ENCODE peak calls at places on chromosomes 1 and 21, in eight cellular contexts. One of them, this sample, is unnamed.

GRCh38 chr1:14625587-14626447 is 27.3 kb downstream of the KAZN start:
- DNase-seq in left ventricle myocardium inferior: no peak
- DNase-seq in transverse colon: no peak
- DNase-seq in RWPE2: no peak
- DNase-seq in upper lobe of left lung: no peak
- DNase-seq in prostate gland: no peak
- DNase-seq in psoas muscle: no peak
- DNase-seq in left lung: no peak
- DNase-seq in this sample: no peak

GRCh38 chr21:41923641-41924342 is 30.0 kb downstream of the C2CD2 start:
- DNase-seq in left ventricle myocardium inferior: peak; percentile 41
- DNase-seq in transverse colon: no peak
- DNase-seq in RWPE2: no peak
- DNase-seq in upper lobe of left lung: no peak
- DNase-seq in prostate gland: no peak
- DNase-seq in psoas muscle: no peak
- DNase-seq in left lung: no peak
- DNase-seq in this sample: no peak

GRCh38 chr1:38932496-38933014 is 9.1 kb downstream of the RHBDL2 start:
- DNase-seq in left ventricle myocardium inferior: no peak
- DNase-seq in transverse colon: no peak
- DNase-seq in RWPE2: no peak
- DNase-seq in upper lobe of left lung: no peak
- DNase-seq in prostate gland: no peak
- DNase-seq in psoas muscle: no peak
- DNase-seq in left lung: no peak
- DNase-seq in this sample: no peak

GRCh38 chr1:117565745-117566455 is 39.9 kb upstream of the TENT5C start:
- DNase-seq in left ventricle myocardium inferior: no peak
- DNase-seq in transverse colon: no peak
- DNase-seq in RWPE2: no peak
- DNase-seq in upper lobe of left lung: no peak
- DNase-seq in prostate gland: no peak
- DNase-seq in psoas muscle: no peak
- DNase-seq in left lung: no peak
- DNase-seq in this sample: no peak

GRCh38 chr1:62144238-62144831 is 50.3 kb upstream of the L1TD1 start:
- DNase-seq in left ventricle myocardium inferior: no peak
- DNase-seq in transverse colon: peak; percentile 16
- DNase-seq in RWPE2: no peak
- DNase-seq in upper lobe of left lung: no peak
- DNase-seq in prostate gland: peak; percentile 25
- DNase-seq in psoas muscle: no peak
- DNase-seq in left lung: no peak
- DNase-seq in this sample: no peak

GRCh38 chr1:167518331-167518700 is at the start of gene CD247:
- DNase-seq in left ventricle myocardium inferior: no peak
- DNase-seq in transverse colon: peak; percentile 29
- DNase-seq in RWPE2: no peak
- DNase-seq in upper lobe of left lung: no peak
- DNase-seq in prostate gland: no peak
- DNase-seq in psoas muscle: no peak
- DNase-seq in left lung: no peak
- DNase-seq in this sample: no peak

GRCh38 chr1:113835686-113836290 is 23.5 kb upstream of the RSBN1 start:
- DNase-seq in left ventricle myocardium inferior: no peak
- DNase-seq in transverse colon: no peak
- DNase-seq in RWPE2: no peak
- DNase-seq in upper lobe of left lung: no peak
- DNase-seq in prostate gland: no peak
- DNase-seq in psoas muscle: no peak
- DNase-seq in left lung: no peak
- DNase-seq in this sample: no peak

GRCh38 chr1:108505766-108506075 is 54.2 kb upstream of the EEIG2 start:
- DNase-seq in left ventricle myocardium inferior: no peak
- DNase-seq in transverse colon: no peak
- DNase-seq in RWPE2: no peak
- DNase-seq in upper lobe of left lung: no peak
- DNase-seq in prostate gland: no peak
- DNase-seq in psoas muscle: no peak
- DNase-seq in left lung: no peak
- DNase-seq in this sample: no peak

GRCh38 chr1:179776831-179777230 is 33.7 kb downstream of the FAM163A start:
- DNase-seq in left ventricle myocardium inferior: no peak
- DNase-seq in transverse colon: no peak
- DNase-seq in RWPE2: no peak
- DNase-seq in upper lobe of left lung: no peak
- DNase-seq in prostate gland: no peak
- DNase-seq in psoas muscle: no peak
- DNase-seq in left lung: no peak
- DNase-seq in this sample: no peak

GRCh38 chr1:201186212-201186611 is 4.4 kb upstream of the IGFN1 start:
- DNase-seq in left ventricle myocardium inferior: no peak
- DNase-seq in transverse colon: no peak
- DNase-seq in RWPE2: no peak
- DNase-seq in upper lobe of left lung: no peak
- DNase-seq in prostate gland: no peak
- DNase-seq in psoas muscle: no peak
- DNase-seq in left lung: no peak
- DNase-seq in this sample: no peak

GRCh38 chr1:10834770-10835412 is 38.4 kb upstream of the CASZ1 start:
- DNase-seq in left ventricle myocardium inferior: no peak
- DNase-seq in transverse colon: no peak
- DNase-seq in RWPE2: no peak
- DNase-seq in upper lobe of left lung: no peak
- DNase-seq in prostate gland: no peak
- DNase-seq in psoas muscle: no peak
- DNase-seq in left lung: no peak
- DNase-seq in this sample: no peak

GRCh38 chr1:231603598-231604275 is 22.9 kb upstream of the DISC1 start:
- DNase-seq in left ventricle myocardium inferior: no peak
- DNase-seq in transverse colon: peak; percentile 48
- DNase-seq in RWPE2: no peak
- DNase-seq in upper lobe of left lung: no peak
- DNase-seq in prostate gland: peak; percentile 18
- DNase-seq in psoas muscle: no peak
- DNase-seq in left lung: no peak
- DNase-seq in this sample: no peak

GRCh38 chr1:213327318-213327667 is 276.3 kb downstream of the RPS6KC1 start:
- DNase-seq in left ventricle myocardium inferior: peak; percentile 29
- DNase-seq in transverse colon: peak; percentile 15
- DNase-seq in RWPE2: no peak
- DNase-seq in upper lobe of left lung: peak; percentile 36
- DNase-seq in prostate gland: no peak
- DNase-seq in psoas muscle: no peak
- DNase-seq in left lung: peak; percentile 70
- DNase-seq in this sample: no peak

GRCh38 chr1:191839891-191840290 is 318.4 kb upstream of the RGS18 start:
- DNase-seq in left ventricle myocardium inferior: no peak
- DNase-seq in transverse colon: no peak
- DNase-seq in RWPE2: no peak
- DNase-seq in upper lobe of left lung: no peak
- DNase-seq in prostate gland: no peak
- DNase-seq in psoas muscle: no peak
- DNase-seq in left lung: no peak
- DNase-seq in this sample: no peak

GRCh38 chr1:54403377-54403776 is 2.8 kb downstream of the SSBP3 start:
- DNase-seq in left ventricle myocardium inferior: no peak
- DNase-seq in transverse colon: no peak
- DNase-seq in RWPE2: no peak
- DNase-seq in upper lobe of left lung: no peak
- DNase-seq in prostate gland: no peak
- DNase-seq in psoas muscle: no peak
- DNase-seq in left lung: no peak
- DNase-seq in this sample: no peak

GRCh38 chr1:96790599-96790998 is 69.0 kb downstream of the PTBP2 start:
- DNase-seq in left ventricle myocardium inferior: no peak
- DNase-seq in transverse colon: no peak
- DNase-seq in RWPE2: no peak
- DNase-seq in upper lobe of left lung: no peak
- DNase-seq in prostate gland: no peak
- DNase-seq in psoas muscle: no peak
- DNase-seq in left lung: no peak
- DNase-seq in this sample: no peak

GRCh38 chr1:91889717-91890459 is 3.9 kb upstream of the TGFBR3 start:
- DNase-seq in left ventricle myocardium inferior: no peak
- DNase-seq in transverse colon: no peak
- DNase-seq in RWPE2: no peak
- DNase-seq in upper lobe of left lung: no peak
- DNase-seq in prostate gland: peak; percentile 46
- DNase-seq in psoas muscle: no peak
- DNase-seq in left lung: no peak
- DNase-seq in this sample: no peak

GRCh38 chr1:118960567-118961136 is 27.5 kb downstream of the TBX15 start:
- DNase-seq in left ventricle myocardium inferior: no peak
- DNase-seq in transverse colon: peak; percentile 40
- DNase-seq in RWPE2: no peak
- DNase-seq in upper lobe of left lung: no peak
- DNase-seq in prostate gland: no peak
- DNase-seq in psoas muscle: peak; percentile 91
- DNase-seq in left lung: no peak
- DNase-seq in this sample: peak; percentile 88

GRCh38 chr1:230866171-230866811 is 2.0 kb downstream of the C1orf198 start:
- DNase-seq in left ventricle myocardium inferior: no peak
- DNase-seq in transverse colon: no peak
- DNase-seq in RWPE2: no peak
- DNase-seq in upper lobe of left lung: no peak
- DNase-seq in prostate gland: no peak
- DNase-seq in psoas muscle: no peak
- DNase-seq in left lung: no peak
- DNase-seq in this sample: no peak

GRCh38 chr1:170318141-170318540 is 172.4 kb downstream of the NTMT2 start:
- DNase-seq in left ventricle myocardium inferior: no peak
- DNase-seq in transverse colon: no peak
- DNase-seq in RWPE2: no peak
- DNase-seq in upper lobe of left lung: no peak
- DNase-seq in prostate gland: no peak
- DNase-seq in psoas muscle: no peak
- DNase-seq in left lung: no peak
- DNase-seq in this sample: no peak

GRCh38 chr21:37176716-37177115 is 90.4 kb downstream of the VPS26C start:
- DNase-seq in left ventricle myocardium inferior: no peak
- DNase-seq in transverse colon: no peak
- DNase-seq in RWPE2: no peak
- DNase-seq in upper lobe of left lung: peak; percentile 24
- DNase-seq in prostate gland: peak; percentile 19
- DNase-seq in psoas muscle: no peak
- DNase-seq in left lung: no peak
- DNase-seq in this sample: no peak
- H3K36me3 ChIP-seq in left ventricle myocardium inferior: peaks cover 64% of the 10 kb centered on the region
- H3K36me3 ChIP-seq in transverse colon: no peaks in the 10 kb centered on the region
- H3K36me3 ChIP-seq in RWPE2: peaks cover 85% of the 10 kb centered on the region
- H3K36me3 ChIP-seq in upper lobe of left lung: peaks cover 22% of the 10 kb centered on the region
- H3K36me3 ChIP-seq in prostate gland: no peaks in the 10 kb centered on the region
- H3K36me3 ChIP-seq in psoas muscle: peaks cover 12% of the 10 kb centered on the region
- H3K36me3 ChIP-seq in left lung: peaks cover 82% of the 10 kb centered on the region
- H3K36me3 ChIP-seq in this sample: peaks cover 60% of the 10 kb centered on the region

GRCh38 chr1:41712687-41713086 is 206.0 kb downstream of the HIVEP3 start:
- DNase-seq in left ventricle myocardium inferior: peak; percentile 36
- DNase-seq in transverse colon: no peak
- DNase-seq in RWPE2: no peak
- DNase-seq in upper lobe of left lung: no peak
- DNase-seq in prostate gland: no peak
- DNase-seq in psoas muscle: no peak
- DNase-seq in left lung: no peak
- DNase-seq in this sample: no peak

GRCh38 chr1:41711581-41711980 is 207.1 kb downstream of the HIVEP3 start:
- DNase-seq in left ventricle myocardium inferior: no peak
- DNase-seq in transverse colon: no peak
- DNase-seq in RWPE2: no peak
- DNase-seq in upper lobe of left lung: no peak
- DNase-seq in prostate gland: no peak
- DNase-seq in psoas muscle: no peak
- DNase-seq in left lung: no peak
- DNase-seq in this sample: no peak

GRCh38 chr1:41710980-41711379 is 207.7 kb downstream of the HIVEP3 start:
- DNase-seq in left ventricle myocardium inferior: no peak
- DNase-seq in transverse colon: no peak
- DNase-seq in RWPE2: no peak
- DNase-seq in upper lobe of left lung: no peak
- DNase-seq in prostate gland: no peak
- DNase-seq in psoas muscle: no peak
- DNase-seq in left lung: no peak
- DNase-seq in this sample: no peak

GRCh38 chr1:41713141-41713540 is 205.6 kb downstream of the HIVEP3 start:
- DNase-seq in left ventricle myocardium inferior: no peak
- DNase-seq in transverse colon: no peak
- DNase-seq in RWPE2: no peak
- DNase-seq in upper lobe of left lung: no peak
- DNase-seq in prostate gland: no peak
- DNase-seq in psoas muscle: no peak
- DNase-seq in left lung: no peak
- DNase-seq in this sample: no peak

DNA sequence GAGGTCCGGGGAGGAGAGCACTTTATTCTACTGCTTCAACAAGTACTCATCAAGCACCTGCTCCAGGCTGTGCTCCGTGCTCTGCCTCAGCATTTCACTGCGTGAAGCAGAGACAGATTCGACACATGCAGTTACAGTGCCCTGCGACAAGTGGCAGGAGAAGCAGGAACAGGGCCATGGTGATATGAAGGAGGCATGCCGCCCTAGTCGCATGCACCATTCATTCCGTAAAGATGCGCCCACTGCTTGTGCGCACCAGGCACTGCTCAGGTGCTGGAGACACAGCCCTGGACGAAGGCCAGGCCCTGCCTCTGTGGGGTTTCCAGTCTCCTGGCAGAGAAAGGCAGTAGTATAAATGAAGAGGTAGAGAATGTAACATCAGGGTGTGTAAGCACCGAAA is 206.6 kb downstream of the HIVEP3 start:
- DNase-seq in left ventricle myocardium inferior: no peak
- DNase-seq in transverse colon: no peak
- DNase-seq in RWPE2: no peak
- DNase-seq in upper lobe of left lung: no peak
- DNase-seq in prostate gland: no peak
- DNase-seq in psoas muscle: no peak
- DNase-seq in left lung: no peak
- DNase-seq in this sample: no peak
- H3K27ac ChIP-seq in left ventricle myocardium inferior: no peak overlapping the region
- H3K27ac ChIP-seq in transverse colon: no peak overlapping the region
- H3K27ac ChIP-seq in RWPE2: no peak overlapping the region
- H3K27ac ChIP-seq in upper lobe of left lung: no peak overlapping the region
- H3K27ac ChIP-seq in prostate gland: no peak overlapping the region
- H3K27ac ChIP-seq in psoas muscle: no peak overlapping the region
- H3K27ac ChIP-seq in left lung: no peak overlapping the region
- H3K27ac ChIP-seq in this sample: no peak overlapping the region

GRCh38 chr1:110008971-110009565 is 24.5 kb downstream of the AHCYL1 start:
- DNase-seq in left ventricle myocardium inferior: no peak
- DNase-seq in transverse colon: no peak
- DNase-seq in RWPE2: no peak
- DNase-seq in upper lobe of left lung: no peak
- DNase-seq in prostate gland: no peak
- DNase-seq in psoas muscle: no peak
- DNase-seq in left lung: no peak
- DNase-seq in this sample: no peak
- H3K36me3 ChIP-seq in left ventricle myocardium inferior: peaks cover 52% of the 10 kb centered on the region
- H3K36me3 ChIP-seq in transverse colon: no peaks in the 10 kb centered on the region
- H3K36me3 ChIP-seq in RWPE2: peaks cover 53% of the 10 kb centered on the region
- H3K36me3 ChIP-seq in upper lobe of left lung: peaks cover 34% of the 10 kb centered on the region
- H3K36me3 ChIP-seq in prostate gland: peaks cover 5% of the 10 kb centered on the region
- H3K36me3 ChIP-seq in psoas muscle: peaks cover 23% of the 10 kb centered on the region
- H3K36me3 ChIP-seq in left lung: peaks cover 54% of the 10 kb centered on the region
- H3K36me3 ChIP-seq in this sample: peaks cover 43% of the 10 kb centered on the region

GRCh38 chr1:243598433-243598832 is 251.6 kb downstream of the AKT3 start:
- DNase-seq in left ventricle myocardium inferior: no peak
- DNase-seq in transverse colon: no peak
- DNase-seq in RWPE2: no peak
- DNase-seq in upper lobe of left lung: no peak
- DNase-seq in prostate gland: no peak
- DNase-seq in psoas muscle: no peak
- DNase-seq in left lung: no peak
- DNase-seq in this sample: no peak
- H3K27ac ChIP-seq in left ventricle myocardium inferior: no peak overlapping the region
- H3K27ac ChIP-seq in transverse colon: no peak overlapping the region
- H3K27ac ChIP-seq in RWPE2: peak overlapping the region; percentile 33
- H3K27ac ChIP-seq in upper lobe of left lung: no peak overlapping the region
- H3K27ac ChIP-seq in prostate gland: no peak overlapping the region
- H3K27ac ChIP-seq in psoas muscle: no peak overlapping the region
- H3K27ac ChIP-seq in left lung: no peak overlapping the region
- H3K27ac ChIP-seq in this sample: no peak overlapping the region

This sample was measured in esophagus muscularis mucosa.